ENCODE peak calls at places on chromosomes 16 and 17, in five cellular contexts. S is fibroblast of lung; W is effector memory CD4-positive, alpha-beta T cell; U is A673; Z is right atrium auricular region. T is an unnamed sample. For H3K4me1, the result is how much of the 10 kb centered on the place peaks cover.

GRCh38 chr17:29048440-29049360 is 5.8 kb downstream of the PIPOX start:
- DNase-seq in S (no peak), W (no peak), U (no peak), Z (no peak), T (no peak)

GRCh38 chr16:54422159-54422558 is 135.6 kb upstream of the IRX3 start:
- DNase-seq in S (no peak), W (no peak), U (no peak), Z (no peak), T (no peak)

GRCh38 chr16:25052530-25052929 is 37.4 kb upstream of the ARHGAP17 start:
- DNase-seq in S (no peak), W (no peak), U (no peak), Z (no peak), T (no peak)

GRCh38 chr16:14448874-14449273 is 181.2 kb downstream of the PARN start:
- DNase-seq in S (no peak), W (no peak), U (no peak), Z (no peak), T (no peak)

GRCh38 chr16:2979669-2980226 is 498 bp downstream of the PKMYT1 start:
- DNase-seq in S (no peak), W (no peak), U (no peak), Z (no peak), T (peak)

GRCh38 chr16:84042879-84043485 is 387 bp upstream of the SLC38A8 start:
- DNase-seq in S (no peak), W (no peak), U (no peak), Z (no peak), T (no peak)

GRCh38 chr17:43984521-43984920 is 19.9 kb upstream of the NAGS start:
- DNase-seq in S (no peak), W (no peak), U (no peak), Z (no peak), T (no peak)

GRCh38 chr16:6827272-6827671 is 505.4 kb upstream of the RBFOX1 start:
- DNase-seq in S (no peak), W (no peak), U (no peak), Z (no peak), T (no peak)

GRCh38 chr17:45270828-45271418 is 9.0 kb upstream of the SPATA32 start:
- DNase-seq in S (no peak), W (peak), U (peak), Z (no peak), T (no peak)

GRCh38 chr16:46972429-46972970 is 974 bp downstream of the DNAJA2 start:
- DNase-seq in S (peak), W (no peak), U (peak), Z (no peak), T (peak)

DNA sequence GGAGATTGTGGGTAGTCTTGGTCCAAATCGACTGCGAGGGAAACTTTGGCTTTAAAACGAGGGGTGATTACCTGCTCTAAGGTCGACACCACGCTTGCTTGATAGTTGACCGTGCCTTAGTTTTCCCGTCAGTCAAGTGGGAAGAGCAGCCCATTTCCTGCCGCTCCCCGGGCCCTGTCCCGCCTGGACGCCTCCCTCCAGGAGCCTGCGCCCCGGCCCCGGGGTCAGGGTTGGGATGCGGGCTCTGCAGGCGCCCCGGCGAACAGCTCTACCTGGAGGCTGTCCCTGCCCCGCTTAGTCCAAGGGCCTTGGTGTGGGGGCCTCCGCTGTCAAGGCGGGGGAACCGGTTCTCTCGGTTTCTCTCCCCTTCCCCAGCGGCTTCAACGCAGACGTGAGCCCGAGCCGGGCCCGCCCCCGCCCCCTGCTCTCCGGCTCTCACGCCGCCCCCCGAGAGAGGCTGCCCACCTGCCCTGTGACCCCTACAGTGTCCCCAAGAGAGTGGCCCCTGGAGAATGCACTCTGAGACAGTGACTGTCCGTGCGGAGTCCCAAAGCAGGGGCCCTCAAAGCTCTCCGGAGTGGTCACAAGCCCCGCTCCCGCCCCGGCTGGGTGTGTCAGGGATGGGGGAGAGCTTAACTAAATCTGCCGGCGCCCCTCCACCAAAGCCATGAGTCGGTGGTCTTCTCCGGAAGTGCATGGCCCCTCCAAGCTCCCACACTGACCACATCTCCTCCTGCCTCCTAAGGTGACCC is 117.4 kb upstream of the SMURF2 start:
- DNase-seq in S (no peak), W (no peak), U (no peak), Z (no peak), T (no peak)
- H3K4me3 ChIP-seq in S (no peak), W (peak), U (peak), Z (peak), T (no peak)

GRCh38 chr16:87851601-87852000 is 17.7 kb downstream of the SLC7A5 start:
- DNase-seq in S (no peak), W (no peak), U (no peak), Z (no peak), T (no peak)
- H3K4me1 ChIP-seq in S (under half), W (under half), U (half or more), Z (half or more), T (under half)

GRCh38 chr16:88785106-88785924 is at the start of gene PIEZO1:
- DNase-seq in S (peak), W (peak), U (peak), Z (no peak), T (peak)
- H3K4me3 ChIP-seq in S (peak), W (peak), U (peak), Z (peak), T (peak)

DNA sequence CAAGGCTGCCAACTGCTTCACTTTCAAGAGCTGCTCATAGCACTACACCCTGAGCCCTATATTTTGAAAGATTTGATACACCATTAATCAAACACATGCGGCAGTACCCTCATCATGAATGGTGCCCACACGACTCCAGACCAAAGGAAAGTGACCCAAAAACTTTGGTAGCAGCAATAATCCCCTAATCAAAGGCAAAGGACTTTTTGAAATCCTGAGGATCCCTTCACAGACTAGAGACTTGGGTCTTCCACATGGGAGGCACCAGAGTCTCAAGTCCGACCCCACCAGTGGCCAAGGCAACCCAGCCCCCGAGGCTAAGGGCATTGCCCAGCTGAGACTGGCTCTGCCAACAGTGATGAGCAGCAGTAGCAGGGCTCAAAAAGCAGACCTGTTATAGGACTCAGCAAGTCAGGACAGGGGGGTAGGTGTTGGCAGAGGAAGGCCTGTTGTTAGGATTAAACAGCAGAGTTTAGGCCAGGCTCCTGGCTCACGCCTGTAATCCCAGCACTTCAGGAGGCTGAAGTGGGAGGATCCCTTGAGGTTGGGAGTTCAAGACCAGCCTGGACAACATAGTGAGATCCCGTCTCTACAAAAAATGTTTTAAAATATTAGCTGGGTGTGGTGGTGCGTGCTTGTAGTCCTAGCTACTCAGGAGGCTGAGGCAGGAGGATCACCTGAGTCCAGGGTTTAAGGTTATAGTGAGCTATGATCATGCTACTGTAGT is 3.2 kb downstream of the TRIM25 start:
- DNase-seq in S (no peak), W (no peak), U (no peak), Z (no peak), T (no peak)
- H3K4me1 ChIP-seq in S (under half), W (under half), U (under half), Z (half or more), T (under half)

GRCh38 chr16:28859326-28859725 is 4.3 kb upstream of the SH2B1 start:
- DNase-seq in S (no peak), W (no peak), U (no peak), Z (no peak), T (no peak)
- H3K4me3 ChIP-seq in S (no peak), W (no peak), U (no peak), Z (no peak), T (no peak)

GRCh38 chr17:15181816-15182215 is 83.3 kb downstream of the PMP22 start:
- DNase-seq in S (no peak), W (no peak), U (no peak), Z (no peak), T (no peak)

GRCh38 chr17:15180121-15180561 is 85.0 kb downstream of the PMP22 start:
- DNase-seq in S (no peak), W (no peak), U (no peak), Z (no peak), T (no peak)

GRCh38 chr17:15184872-15185624 is 80.1 kb downstream of the PMP22 start:
- DNase-seq in S (no peak), W (no peak), U (no peak), Z (no peak), T (no peak)

GRCh38 chr17:15177343-15177742 is 87.8 kb downstream of the PMP22 start:
- DNase-seq in S (no peak), W (no peak), U (no peak), Z (no peak), T (no peak)

DNA sequence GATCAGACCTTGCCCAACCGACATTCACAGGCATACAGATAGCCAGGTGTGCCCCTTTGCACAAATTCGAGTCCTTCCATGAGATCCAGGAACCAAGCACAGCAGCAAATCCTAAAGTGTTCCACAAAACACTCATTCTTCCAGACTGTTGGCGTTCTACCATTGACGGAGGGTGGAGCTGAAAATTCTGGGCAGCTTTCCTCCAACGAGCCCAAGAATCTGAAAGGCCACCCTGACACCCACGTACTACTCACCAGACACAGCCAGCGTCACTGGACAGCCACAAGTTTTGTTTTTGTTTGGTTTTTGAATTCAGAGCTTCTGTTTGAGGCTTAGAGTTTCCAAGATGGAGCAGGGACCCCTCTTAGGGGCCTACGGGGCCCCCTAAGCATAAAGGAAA is 83.8 kb downstream of the PMP22 start:
- DNase-seq in S (no peak), W (no peak), U (no peak), Z (no peak), T (no peak)
- H3K4me1 ChIP-seq in S (under half), W (under half), U (under half), Z (under half), T (under half)